ENCODE peak calls at places on chromosomes 16 and 17, in six cellular contexts. L is cardiac muscle cell; Z is CD8-positive, alpha-beta T cell; V is pancreas; U is kidney epithelial cell; G is CD8-positive, alpha-beta memory T cell. N is an unnamed sample.

GRCh38 chr17:72950236-72950931 is 142.1 kb downstream of the SLC39A11 start:
- DNase-seq in G (no peak), U (no peak), L (no peak), Z (no peak), V (no peak), N (no peak)

GRCh38 chr16:52482916-52483315 is 64.0 kb downstream of the TOX3 start:
- DNase-seq in Z (no peak), G (no peak), V (no peak), L (no peak), U (no peak), N (no peak)

GRCh38 chr17:2029911-2030778 is at the start of gene DPH1:
- DNase-seq in U (peak; percentile 77), Z (peak; percentile 86), G (peak; percentile 75), L (peak; percentile 92), V (peak; percentile 96), N (peak; percentile 90)

GRCh38 chr17:35256629-35257028 is 13.8 kb downstream of the SLFN5 start:
- DNase-seq in Z (no peak), V (no peak), L (no peak), G (no peak), U (no peak), N (no peak)

GRCh38 chr17:17140590-17140980 is 65.5 kb downstream of the PLD6 start:
- DNase-seq in G (no peak), V (peak; percentile 25), L (peak; percentile 55), Z (no peak), U (peak; percentile 45), N (no peak)

GRCh38 chr17:302300-302698 is 50.3 kb downstream of the RPH3AL start:
- DNase-seq in L (no peak), G (no peak), V (peak; percentile 48), Z (no peak), U (no peak), N (no peak)

GRCh38 chr17:36072431-36073121 is 8.5 kb downstream of the CCL18 start:
- DNase-seq in Z (peak; percentile 77), G (peak; percentile 58), V (no peak), L (peak; percentile 63), U (no peak), N (no peak)

GRCh38 chr17:49390548-49391324 is 23.9 kb downstream of the PHB1 start:
- DNase-seq in G (no peak), U (no peak), V (no peak), L (no peak), Z (no peak), N (no peak)

GRCh38 chr16:16166085-16166484 is 57.2 kb downstream of the ABCC6 start:
- DNase-seq in V (no peak), G (no peak), L (no peak), Z (no peak), U (no peak), N (no peak)

GRCh38 chr16:57962046-57962445 is 8.9 kb downstream of the CNGB1 start:
- DNase-seq in V (no peak), G (no peak), Z (no peak), L (no peak), U (no peak), N (no peak)
- H3K27me3 ChIP-seq in V (no peaks in the 10 kb centered on the region), G (no peaks in the 10 kb centered on the region), Z (no peaks in the 10 kb centered on the region), L (no peaks in the 10 kb centered on the region), U (peaks cover 2% of the 10 kb centered on the region), N (no peaks in the 10 kb centered on the region)

GRCh38 chr16:85389679-85390470 is 223.2 kb upstream of the GSE1 start:
- DNase-seq in V (peak; percentile 24), Z (no peak), L (no peak), U (no peak), G (no peak), N (peak; percentile 42)

GRCh38 chr16:85392756-85393673 is 220.1 kb upstream of the GSE1 start:
- DNase-seq in G (no peak), L (no peak), Z (peak; percentile 42), U (no peak), V (no peak), N (peak; percentile 25)

GRCh38 chr16:85391769-85392583 is 221.1 kb upstream of the GSE1 start:
- DNase-seq in V (no peak), U (no peak), L (no peak), G (no peak), Z (peak; percentile 23), N (no peak)

GRCh38 chr16:85391175-85391707 is 221.9 kb upstream of the GSE1 start:
- DNase-seq in L (no peak), Z (no peak), G (no peak), U (no peak), V (peak; percentile 19), N (no peak)

GRCh38 chr16:85390511-85391174 is 222.5 kb upstream of the GSE1 start:
- DNase-seq in U (peak; percentile 51), V (peak; percentile 80), Z (no peak), L (peak; percentile 95), G (no peak), N (peak; percentile 98)
- H3K27me3 ChIP-seq in U (peaks cover 10% of the 10 kb centered on the region), V (no peaks in the 10 kb centered on the region), Z (no peaks in the 10 kb centered on the region), L (no peaks in the 10 kb centered on the region), G (no peaks in the 10 kb centered on the region), N (no peaks in the 10 kb centered on the region)

GRCh38 chr16:20075243-20075642 is 1.6 kb upstream of the GPR139 start:
- DNase-seq in V (no peak), G (no peak), U (no peak), Z (no peak), L (no peak), N (no peak)
- H3K27me3 ChIP-seq in V (no peaks in the 10 kb centered on the region), G (peaks cover 6% of the 10 kb centered on the region), U (peaks cover 24% of the 10 kb centered on the region), Z (peaks cover 4% of the 10 kb centered on the region), L (peaks cover 71% of the 10 kb centered on the region), N (peaks cover 55% of the 10 kb centered on the region)

GRCh38 chr16:11452298-11452697 is 107.0 kb downstream of the RMI2 start:
- DNase-seq in U (no peak), L (no peak), V (no peak), G (no peak), Z (no peak), N (no peak)
- H3K27me3 ChIP-seq in U (peaks cover 4% of the 10 kb centered on the region), L (no peaks in the 10 kb centered on the region), V (no peaks in the 10 kb centered on the region), G (no peaks in the 10 kb centered on the region), Z (no peaks in the 10 kb centered on the region), N (no peaks in the 10 kb centered on the region)

GRCh38 chr16:165539-166374 is at the start of gene HBM:
- DNase-seq in U (no peak), V (no peak), Z (no peak), L (no peak), G (no peak), N (no peak)

GRCh38 chr16:165218-165538 is 600 bp upstream of the HBM start:
- DNase-seq in Z (no peak), U (no peak), L (no peak), G (no peak), V (peak; percentile 64), N (no peak)

GRCh38 chr16:159136-159849 is 6.5 kb upstream of the HBM start:
- DNase-seq in G (no peak), U (no peak), V (no peak), L (no peak), Z (no peak), N (no peak)

GRCh38 chr16:160691-161190 is 5.0 kb upstream of the HBM start:
- DNase-seq in L (no peak), U (no peak), G (no peak), V (peak; percentile 45), Z (no peak), N (no peak)

GRCh38 chr16:162271-162991 is 3.3 kb upstream of the HBM start:
- DNase-seq in L (no peak), G (no peak), U (no peak), V (peak; percentile 38), Z (no peak), N (no peak)
- H3K27me3 ChIP-seq in L (peaks cover 82% of the 10 kb centered on the region), G (peaks cover 20% of the 10 kb centered on the region), U (peaks cover 36% of the 10 kb centered on the region), V (no peaks in the 10 kb centered on the region), Z (peaks cover 24% of the 10 kb centered on the region), N (peaks cover 52% of the 10 kb centered on the region)

N was measured in SJSA1.